ENCODE peak calls at places on chromosome 18, in five cellular contexts. One of them, this sample, is unnamed.

GRCh38 chr18:47263828-47264314 is 12.4 kb upstream of the SKOR2 start:
- DNase-seq in A549: no peak
- DNase-seq in fibroblast of the aortic adventitia: no peak
- DNase-seq in OCI-LY7: no peak
- DNase-seq in Panc1: no peak
- DNase-seq in this sample: peak; percentile 9

GRCh38 chr18:44901283-44901682 is 220.6 kb downstream of the SETBP1 start:
- DNase-seq in fibroblast of the aortic adventitia: no peak
- DNase-seq in Panc1: no peak
- DNase-seq in OCI-LY7: no peak
- DNase-seq in A549: no peak
- DNase-seq in this sample: no peak

GRCh38 chr18:63199743-63200241 is 119.8 kb downstream of the BCL2 start:
- DNase-seq in OCI-LY7: no peak
- DNase-seq in A549: no peak
- DNase-seq in fibroblast of the aortic adventitia: no peak
- DNase-seq in Panc1: no peak
- DNase-seq in this sample: no peak

GRCh38 chr18:73645175-73645715 is 502.4 kb downstream of the FBXO15 start:
- DNase-seq in fibroblast of the aortic adventitia: peak; percentile 23
- DNase-seq in Panc1: no peak
- DNase-seq in OCI-LY7: no peak
- DNase-seq in A549: no peak
- DNase-seq in this sample: peak; percentile 11

GRCh38 chr18:37637451-37637850 is 71.9 kb upstream of the CELF4 start:
- DNase-seq in Panc1: no peak
- DNase-seq in fibroblast of the aortic adventitia: no peak
- DNase-seq in OCI-LY7: no peak
- DNase-seq in A549: no peak
- DNase-seq in this sample: no peak

GRCh38 chr18:50022985-50023384 is 172.0 kb downstream of the MYO5B start:
- DNase-seq in fibroblast of the aortic adventitia: no peak
- DNase-seq in OCI-LY7: no peak
- DNase-seq in A549: no peak
- DNase-seq in Panc1: no peak
- DNase-seq in this sample: no peak

GRCh38 chr18:61972389-61973264 is 79.8 kb upstream of the RNF152 start:
- DNase-seq in A549: no peak
- DNase-seq in OCI-LY7: peak; percentile 59
- DNase-seq in fibroblast of the aortic adventitia: no peak
- DNase-seq in Panc1: no peak
- DNase-seq in this sample: no peak

GRCh38 chr18:60096428-60096827 is 196.6 kb downstream of the PMAIP1 start:
- DNase-seq in fibroblast of the aortic adventitia: peak; percentile 12
- DNase-seq in Panc1: no peak
- DNase-seq in A549: peak; percentile 7
- DNase-seq in OCI-LY7: no peak
- DNase-seq in this sample: no peak

GRCh38 chr18:12287131-12287681 is 20.8 kb upstream of the TUBB6 start:
- DNase-seq in OCI-LY7: no peak
- DNase-seq in fibroblast of the aortic adventitia: no peak
- DNase-seq in Panc1: no peak
- DNase-seq in A549: no peak
- DNase-seq in this sample: no peak

GRCh38 chr18:48530399-48531081 is 8.3 kb upstream of the CTIF start:
- DNase-seq in A549: no peak
- DNase-seq in OCI-LY7: no peak
- DNase-seq in Panc1: no peak
- DNase-seq in fibroblast of the aortic adventitia: no peak
- DNase-seq in this sample: peak; percentile 24

GRCh38 chr18:901769-902168 is 2.9 kb upstream of the ADCYAP1 start:
- DNase-seq in Panc1: no peak
- DNase-seq in OCI-LY7: no peak
- DNase-seq in A549: no peak
- DNase-seq in fibroblast of the aortic adventitia: no peak
- DNase-seq in this sample: no peak

GRCh38 chr18:13318644-13319501 is 100.3 kb downstream of the LDLRAD4 start:
- DNase-seq in Panc1: no peak
- DNase-seq in OCI-LY7: no peak
- DNase-seq in A549: no peak
- DNase-seq in fibroblast of the aortic adventitia: no peak
- DNase-seq in this sample: peak; percentile 10

GRCh38 chr18:3872651-3873050 is 422.7 kb downstream of the TGIF1 start:
- DNase-seq in OCI-LY7: no peak
- DNase-seq in A549: no peak
- DNase-seq in fibroblast of the aortic adventitia: no peak
- DNase-seq in Panc1: no peak
- DNase-seq in this sample: no peak

GRCh38 chr18:3874593-3874992 is 424.6 kb downstream of the TGIF1 start:
- DNase-seq in A549: no peak
- DNase-seq in fibroblast of the aortic adventitia: peak; percentile 10
- DNase-seq in Panc1: no peak
- DNase-seq in OCI-LY7: no peak
- DNase-seq in this sample: no peak

GRCh38 chr18:3873698-3874495 is 423.9 kb downstream of the TGIF1 start:
- DNase-seq in Panc1: no peak
- DNase-seq in OCI-LY7: no peak
- DNase-seq in A549: no peak
- DNase-seq in fibroblast of the aortic adventitia: peak; percentile 40
- DNase-seq in this sample: no peak

GRCh38 chr18:3871687-3872086 is 421.7 kb downstream of the TGIF1 start:
- DNase-seq in OCI-LY7: no peak
- DNase-seq in fibroblast of the aortic adventitia: no peak
- DNase-seq in Panc1: no peak
- DNase-seq in A549: no peak
- DNase-seq in this sample: no peak

GRCh38 chr18:3873211-3873610 is 423.2 kb downstream of the TGIF1 start:
- DNase-seq in fibroblast of the aortic adventitia: no peak
- DNase-seq in Panc1: no peak
- DNase-seq in A549: no peak
- DNase-seq in OCI-LY7: no peak
- DNase-seq in this sample: no peak
- H3K4me3 ChIP-seq in fibroblast of the aortic adventitia: no peak overlapping the region
- H3K4me3 ChIP-seq in Panc1: no peak overlapping the region
- H3K4me3 ChIP-seq in A549: no peak overlapping the region
- H3K4me3 ChIP-seq in OCI-LY7: no peak overlapping the region
- H3K4me3 ChIP-seq in this sample: no peak overlapping the region

GRCh38 chr18:66867653-66868052 is 263.8 kb upstream of the CDH19 start:
- DNase-seq in OCI-LY7: no peak
- DNase-seq in Panc1: no peak
- DNase-seq in A549: no peak
- DNase-seq in fibroblast of the aortic adventitia: no peak
- DNase-seq in this sample: no peak

GRCh38 chr18:66873899-66874298 is 270.0 kb upstream of the CDH19 start:
- DNase-seq in OCI-LY7: no peak
- DNase-seq in A549: no peak
- DNase-seq in fibroblast of the aortic adventitia: no peak
- DNase-seq in Panc1: no peak
- DNase-seq in this sample: no peak

GRCh38 chr18:66874812-66875474 is 271.1 kb upstream of the CDH19 start:
- DNase-seq in A549: no peak
- DNase-seq in OCI-LY7: no peak
- DNase-seq in Panc1: no peak
- DNase-seq in fibroblast of the aortic adventitia: no peak
- DNase-seq in this sample: no peak

GRCh38 chr18:66874375-66874774 is 270.5 kb upstream of the CDH19 start:
- DNase-seq in A549: no peak
- DNase-seq in Panc1: no peak
- DNase-seq in fibroblast of the aortic adventitia: no peak
- DNase-seq in OCI-LY7: no peak
- DNase-seq in this sample: no peak

DNA sequence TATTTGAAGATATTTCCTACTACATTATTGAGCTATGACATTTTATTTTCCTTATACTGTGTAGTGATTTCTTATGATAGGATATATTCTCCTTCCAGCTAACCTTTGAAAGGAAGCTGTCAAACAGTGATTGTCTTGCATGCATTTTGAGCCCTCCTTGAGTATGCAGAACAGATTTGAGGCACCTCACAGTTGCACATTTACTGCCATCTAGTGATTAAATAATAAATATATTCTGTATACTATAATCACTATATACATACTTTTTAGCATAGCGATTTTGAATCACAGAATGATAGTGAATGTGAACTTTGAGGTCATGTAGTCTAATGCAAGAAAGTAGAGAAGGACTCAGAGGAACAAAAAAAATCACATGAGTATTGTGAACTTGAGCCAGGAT is 268.4 kb upstream of the CDH19 start:
- DNase-seq in OCI-LY7: peak; percentile 0
- DNase-seq in Panc1: no peak
- DNase-seq in fibroblast of the aortic adventitia: no peak
- DNase-seq in A549: peak; percentile 18
- DNase-seq in this sample: no peak
- TF ChIP-seq CTCF in OCI-LY7: no peak
- TF ChIP-seq CTCF in Panc1: peak; percentile 21
- TF ChIP-seq CTCF in fibroblast of the aortic adventitia: no peak
- TF ChIP-seq CTCF in A549: peak; percentile 35
- TF ChIP-seq CTCF in this sample: no peak

GRCh38 chr18:31648966-31649429 is 35.4 kb downstream of the B4GALT6 start:
- DNase-seq in Panc1: peak; percentile 27
- DNase-seq in A549: peak; percentile 50
- DNase-seq in fibroblast of the aortic adventitia: peak; percentile 38
- DNase-seq in OCI-LY7: no peak
- DNase-seq in this sample: peak; percentile 28
- H3K4me3 ChIP-seq in Panc1: no peak overlapping the region
- H3K4me3 ChIP-seq in A549: no peak overlapping the region
- H3K4me3 ChIP-seq in fibroblast of the aortic adventitia: no peak overlapping the region
- H3K4me3 ChIP-seq in OCI-LY7: no peak overlapping the region
- H3K4me3 ChIP-seq in this sample: no peak overlapping the region

GRCh38 chr18:32261003-32261402 is 71.2 kb downstream of the MEP1B start:
- DNase-seq in fibroblast of the aortic adventitia: no peak
- DNase-seq in Panc1: no peak
- DNase-seq in OCI-LY7: no peak
- DNase-seq in A549: no peak
- DNase-seq in this sample: no peak
- TF ChIP-seq CTCF in fibroblast of the aortic adventitia: no peak
- TF ChIP-seq CTCF in Panc1: peak; percentile 9
- TF ChIP-seq CTCF in OCI-LY7: no peak
- TF ChIP-seq CTCF in A549: no peak
- TF ChIP-seq CTCF in this sample: no peak

DNA sequence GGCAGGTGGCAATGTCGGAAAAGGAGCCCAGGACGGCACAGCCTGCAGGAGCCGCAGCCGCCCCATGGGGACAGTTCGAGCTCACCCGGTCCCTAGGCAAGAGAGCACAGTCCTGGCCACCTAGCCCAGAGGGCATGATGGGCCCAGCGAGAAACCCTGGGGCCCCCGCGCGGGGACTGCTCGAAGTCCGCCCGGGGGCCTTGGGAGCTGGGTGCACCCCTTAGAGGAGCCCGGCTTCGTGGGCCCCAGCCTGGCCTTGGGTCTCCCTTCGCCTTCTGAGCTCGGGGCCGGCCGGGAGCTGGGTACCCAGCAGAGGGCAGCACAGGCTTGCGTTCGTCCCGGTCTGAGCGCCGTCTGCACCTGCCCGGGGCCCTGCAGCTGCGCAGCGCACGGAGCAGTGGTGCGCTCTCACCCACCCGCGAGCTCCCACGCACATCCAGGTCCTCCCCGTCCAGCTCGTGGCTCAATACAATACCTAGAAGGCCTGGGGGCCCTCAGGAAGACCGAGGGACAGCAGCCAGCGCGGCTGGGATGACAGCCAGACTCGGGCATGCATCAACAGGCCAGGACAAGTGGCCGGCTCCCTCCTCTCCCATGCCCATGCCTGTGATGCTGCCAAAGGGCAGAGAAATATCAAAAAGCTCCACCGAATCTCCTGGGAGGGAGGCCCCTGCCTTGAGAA is 96.2 kb upstream of the ZNF532 start:
- DNase-seq in fibroblast of the aortic adventitia: peak; percentile 43
- DNase-seq in A549: peak; percentile 63
- DNase-seq in Panc1: no peak
- DNase-seq in OCI-LY7: peak; percentile 8
- DNase-seq in this sample: peak; percentile 44
- H3K4me3 ChIP-seq in fibroblast of the aortic adventitia: peak overlapping the region; percentile 28
- H3K4me3 ChIP-seq in A549: peak overlapping the region; percentile 21
- H3K4me3 ChIP-seq in Panc1: peak overlapping the region; percentile 37
- H3K4me3 ChIP-seq in OCI-LY7: no peak overlapping the region
- H3K4me3 ChIP-seq in this sample: peak overlapping the region; percentile 36

GRCh38 chr18:41899535-41899934 is 55.5 kb upstream of the PIK3C3 start:
- DNase-seq in fibroblast of the aortic adventitia: no peak
- DNase-seq in OCI-LY7: no peak
- DNase-seq in Panc1: no peak
- DNase-seq in A549: no peak
- DNase-seq in this sample: no peak
- TF ChIP-seq CTCF in fibroblast of the aortic adventitia: no peak
- TF ChIP-seq CTCF in OCI-LY7: no peak
- TF ChIP-seq CTCF in Panc1: no peak
- TF ChIP-seq CTCF in A549: no peak
- TF ChIP-seq CTCF in this sample: no peak

GRCh38 chr18:23238152-23238531 is 102.9 kb downstream of the CABLES1 start:
- DNase-seq in fibroblast of the aortic adventitia: peak; percentile 86
- DNase-seq in Panc1: no peak
- DNase-seq in OCI-LY7: no peak
- DNase-seq in A549: no peak
- DNase-seq in this sample: peak; percentile 91
- H3K4me3 ChIP-seq in fibroblast of the aortic adventitia: no peak overlapping the region
- H3K4me3 ChIP-seq in Panc1: no peak overlapping the region
- H3K4me3 ChIP-seq in OCI-LY7: peak overlapping the region; percentile 43
- H3K4me3 ChIP-seq in A549: no peak overlapping the region
- H3K4me3 ChIP-seq in this sample: peak overlapping the region; percentile 44

GRCh38 chr18:80247403-80247916 is at the start of gene PARD6G:
- DNase-seq in OCI-LY7: peak; percentile 39
- DNase-seq in Panc1: no peak
- DNase-seq in A549: peak; percentile 45
- DNase-seq in fibroblast of the aortic adventitia: peak; percentile 54
- DNase-seq in this sample: peak; percentile 61
- TF ChIP-seq CTCF in OCI-LY7: no peak
- TF ChIP-seq CTCF in Panc1: no peak
- TF ChIP-seq CTCF in A549: no peak
- TF ChIP-seq CTCF in fibroblast of the aortic adventitia: peak; percentile 22
- TF ChIP-seq CTCF in this sample: peak; percentile 27

DNA sequence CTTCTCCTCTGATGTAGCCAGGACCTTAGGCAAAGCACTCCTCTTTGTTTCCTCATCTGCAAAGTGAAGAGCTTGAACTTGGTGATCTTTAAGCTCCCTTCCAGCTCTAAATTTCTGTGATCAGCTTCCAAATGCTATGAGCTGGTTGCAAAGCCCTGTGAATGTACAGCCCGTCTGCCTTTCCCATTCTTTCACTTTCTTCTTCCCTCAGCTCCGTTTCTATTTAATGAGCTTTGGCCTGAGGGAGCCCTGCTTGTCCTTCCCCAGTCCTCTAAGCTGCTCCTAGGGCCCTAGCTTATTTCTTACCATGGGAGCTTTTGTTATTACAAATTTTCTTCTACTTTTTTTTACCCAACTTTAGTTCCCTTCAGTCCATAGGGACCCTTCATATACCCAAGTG is 190.4 kb downstream of the TXNL1 start:
- DNase-seq in Panc1: no peak
- DNase-seq in fibroblast of the aortic adventitia: peak; percentile 29
- DNase-seq in A549: no peak
- DNase-seq in OCI-LY7: no peak
- DNase-seq in this sample: peak; percentile 29
- H3K4me3 ChIP-seq in Panc1: no peak overlapping the region
- H3K4me3 ChIP-seq in fibroblast of the aortic adventitia: no peak overlapping the region
- H3K4me3 ChIP-seq in A549: no peak overlapping the region
- H3K4me3 ChIP-seq in OCI-LY7: no peak overlapping the region
- H3K4me3 ChIP-seq in this sample: no peak overlapping the region

GRCh38 chr18:22523481-22523880 is 105.8 kb upstream of the CTAGE1 start:
- DNase-seq in A549: no peak
- DNase-seq in fibroblast of the aortic adventitia: no peak
- DNase-seq in OCI-LY7: no peak
- DNase-seq in Panc1: no peak
- DNase-seq in this sample: no peak
- TF ChIP-seq CTCF in A549: no peak
- TF ChIP-seq CTCF in fibroblast of the aortic adventitia: no peak
- TF ChIP-seq CTCF in OCI-LY7: no peak
- TF ChIP-seq CTCF in Panc1: no peak
- TF ChIP-seq CTCF in this sample: no peak